ENCODE peak calls at places on chromosomes 7 and 10, in six cellular contexts. W is Karpas-422, Q is thyroid gland, R is mammary epithelial cell, H is HCT116, A is cardiac muscle cell. S is an unnamed sample.

GRCh38 chr7:74063223-74063641 is 20.4 kb upstream of the LIMK1 start:
- DNase-seq in W (no peak), Q (no peak), R (no peak), H (no peak), A (no peak), S (no peak)

GRCh38 chr7:110921478-110922210 is 169.3 kb upstream of the LRRN3 start:
- DNase-seq in W (no peak), Q (no peak), R (peak; percentile 46), H (no peak), A (peak; percentile 37), S (no peak)

GRCh38 chr7:95609277-95609971 is 13.1 kb upstream of the PDK4 start:
- DNase-seq in W (no peak), Q (peak; percentile 61), R (no peak), H (no peak), A (peak; percentile 85), S (no peak)

GRCh38 chr10:101485681-101486554 is 102.1 kb downstream of the POLL start:
- DNase-seq in W (no peak), Q (no peak), R (no peak), H (no peak), A (peak; percentile 15), S (no peak)

GRCh38 chr7:106418094-106418493 is 133.3 kb upstream of the NAMPT start:
- DNase-seq in W (no peak), Q (no peak), R (peak; percentile 70), H (no peak), A (peak; percentile 91), S (no peak)

GRCh38 chr7:93165447-93165846 is 17.3 kb upstream of the SAMD9L start:
- DNase-seq in W (no peak), Q (no peak), R (peak; percentile 56), H (no peak), A (no peak), S (peak; percentile 44)

GRCh38 chr7:129644634-129645230 is 33.2 kb downstream of the NRF1 start:
- DNase-seq in W (peak; percentile 49), Q (no peak), R (peak; percentile 35), H (peak; percentile 38), A (peak; percentile 76), S (peak; percentile 11)

GRCh38 chr7:23377134-23377533 is 78.0 kb downstream of the MALSU1 start:
- DNase-seq in W (no peak), Q (no peak), R (peak; percentile 51), H (no peak), A (peak; percentile 35), S (no peak)

GRCh38 chr10:62492012-62492869 is 118.1 kb downstream of the ZNF365 start:
- DNase-seq in W (peak; percentile 61), Q (no peak), R (peak; percentile 72), H (peak; percentile 48), A (peak; percentile 50), S (peak; percentile 72)

GRCh38 chr10:110138197-110138812 is 69.1 kb upstream of the MXI1 start:
- DNase-seq in W (peak; percentile 91), Q (no peak), R (peak; percentile 45), H (peak; percentile 65), A (peak; percentile 77), S (peak; percentile 80)

GRCh38 chr7:23594879-23595604 is 2.1 kb upstream of the CCDC126 start:
- DNase-seq in W (peak; percentile 85), Q (no peak), R (peak; percentile 87), H (peak; percentile 52), A (no peak), S (peak; percentile 77)

GRCh38 chr7:132055331-132056120 is 499.1 kb upstream of the PODXL start:
- DNase-seq in W (no peak), Q (no peak), R (no peak), H (no peak), A (no peak), S (no peak)

GRCh38 chr10:72292223-72292691 is 18.5 kb downstream of the DDIT4 start:
- DNase-seq in W (no peak), Q (peak; percentile 66), R (peak; percentile 99), H (peak; percentile 91), A (no peak), S (no peak)

GRCh38 chr10:1670541-1671365 is 66.6 kb downstream of the ADARB2 start:
- DNase-seq in W (no peak), Q (no peak), R (no peak), H (no peak), A (no peak), S (no peak)

GRCh38 chr7:23285657-23286646 is 13.2 kb upstream of the MALSU1 start:
- DNase-seq in W (no peak), Q (no peak), R (no peak), H (no peak), A (no peak), S (no peak)

GRCh38 chr7:108598153-108598552 is 28.5 kb downstream of the DNAJB9 start:
- DNase-seq in W (no peak), Q (no peak), R (no peak), H (no peak), A (no peak), S (no peak)

GRCh38 chr7:96327429-96327828 is 5.5 kb upstream of the SLC25A13 start:
- DNase-seq in W (no peak), Q (no peak), R (peak; percentile 18), H (no peak), A (no peak), S (no peak)

GRCh38 chr7:20275637-20276036 is 55.1 kb upstream of the ITGB8 start:
- DNase-seq in W (no peak), Q (no peak), R (no peak), H (no peak), A (no peak), S (no peak)

GRCh38 chr7:94823952-94824351 is 83.4 kb upstream of the PPP1R9A start:
- DNase-seq in W (no peak), Q (no peak), R (peak; percentile 74), H (peak; percentile 73), A (peak; percentile 66), S (no peak)

GRCh38 chr10:132638130-132638515 is 100.5 kb downstream of the INPP5A start:
- DNase-seq in W (no peak), Q (no peak), R (no peak), H (no peak), A (no peak), S (no peak)

GRCh38 chr7:9718071-9718470 is 1255.6 kb upstream of the PHF14 start:
- DNase-seq in W (no peak), Q (no peak), R (no peak), H (no peak), A (no peak), S (no peak)

GRCh38 chr10:45373783-45374450 is at the start of gene ALOX5:
- DNase-seq in W (peak; percentile 95), Q (peak; percentile 75), R (no peak), H (no peak), A (peak; percentile 25), S (peak; percentile 88)

GRCh38 chr10:13788701-13789447 is 202.1 kb downstream of the PRPF18 start:
- DNase-seq in W (no peak), Q (peak; percentile 61), R (no peak), H (no peak), A (peak; percentile 70), S (peak; percentile 19)

GRCh38 chr7:22447759-22448158 is 52.2 kb downstream of the STEAP1B start:
- DNase-seq in W (peak; percentile 77), Q (no peak), R (no peak), H (no peak), A (no peak), S (peak; percentile 85)

GRCh38 chr10:36583690-36584089 is 541.7 kb upstream of the ANKRD30A start:
- DNase-seq in W (no peak), Q (no peak), R (no peak), H (no peak), A (no peak), S (no peak)

GRCh38 chr10:101588879-101589278 is 758 bp downstream of the DPCD start:
- DNase-seq in W (no peak), Q (no peak), R (peak; percentile 20), H (peak; percentile 6), A (peak; percentile 72), S (no peak)

GRCh38 chr7:82562716-82563404 is 119.3 kb upstream of the CACNA2D1 start:
- DNase-seq in W (no peak), Q (no peak), R (peak; percentile 17), H (no peak), A (peak; percentile 65), S (no peak)

GRCh38 chr10:17181751-17182150 is 19.7 kb downstream of the TRDMT1 start:
- DNase-seq in W (no peak), Q (peak; percentile 93), R (no peak), H (no peak), A (peak; percentile 39), S (no peak)

GRCh38 chr7:43766564-43766963 is 8.1 kb downstream of the BLVRA start:
- DNase-seq in W (no peak), Q (no peak), R (no peak), H (no peak), A (no peak), S (no peak)

GRCh38 chr10:36141786-36142560 is 499.9 kb upstream of the FZD8 start:
- DNase-seq in W (no peak), Q (no peak), R (no peak), H (no peak), A (peak; percentile 5), S (no peak)

GRCh38 chr7:76428868-76429805 is 4.4 kb downstream of the ZP3 start:
- DNase-seq in W (peak; percentile 20), Q (no peak), R (no peak), H (no peak), A (peak; percentile 63), S (no peak)

GRCh38 chr7:51233375-51233774 is 83.2 kb downstream of the COBL start:
- DNase-seq in W (no peak), Q (no peak), R (no peak), H (no peak), A (no peak), S (no peak)

GRCh38 chr10:103849880-103850571 is 5.3 kb downstream of the SH3PXD2A start:
- DNase-seq in W (no peak), Q (no peak), R (peak; percentile 89), H (no peak), A (peak; percentile 76), S (no peak)
- H3K27ac ChIP-seq in W (no peak overlapping the region), Q (peak overlapping the region; percentile 28), R (peak overlapping the region; percentile 78), H (no peak overlapping the region), A (no peak overlapping the region), S (no peak overlapping the region)

GRCh38 chr7:143512488-143513340 is 35.0 kb downstream of the TAS2R41 start:
- DNase-seq in W (no peak), Q (no peak), R (peak; percentile 71), H (no peak), A (no peak), S (no peak)
- H3K36me3 ChIP-seq in W (no peaks in the 10 kb centered on the region), Q (no peaks in the 10 kb centered on the region), R (no peaks in the 10 kb centered on the region), H (no peaks in the 10 kb centered on the region), A (no peaks in the 10 kb centered on the region), S (no peaks in the 10 kb centered on the region)

GRCh38 chr7:2403014-2403717 is at the start of gene CHST12:
- DNase-seq in W (peak; percentile 96), Q (peak; percentile 95), R (peak; percentile 85), H (peak; percentile 74), A (peak; percentile 97), S (peak; percentile 96)
- H3K27ac ChIP-seq in W (no peak within 1 kb of the TSS), Q (peak within 1 kb of the TSS; percentile 68), R (peak within 1 kb of the TSS; percentile 12), H (peak within 1 kb of the TSS; percentile 71), A (peak within 1 kb of the TSS; percentile 33), S (peak within 1 kb of the TSS; percentile 21)

DNA sequence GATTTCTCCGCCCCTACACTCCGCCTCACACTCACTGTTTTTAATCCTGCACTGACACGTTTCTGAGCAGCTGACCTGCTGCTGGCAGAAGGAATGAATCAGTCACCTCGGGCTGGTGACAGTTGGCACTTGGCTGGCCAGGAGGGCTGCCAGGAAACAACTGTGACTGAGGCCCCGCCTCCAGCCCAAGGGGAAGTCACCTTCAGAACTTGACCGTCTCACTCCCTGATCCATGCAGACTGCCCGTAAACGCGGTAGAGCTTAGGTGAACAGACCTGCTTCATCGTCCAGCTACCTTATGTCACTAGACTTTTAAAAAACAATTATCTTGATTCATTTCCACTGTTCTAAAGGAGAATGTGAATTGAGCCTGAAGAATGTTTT is 107.5 kb downstream of the DOCK1 start:
- DNase-seq in W (no peak), Q (peak; percentile 96), R (peak; percentile 87), H (peak; percentile 18), A (peak; percentile 12), S (no peak)
- H3K36me3 ChIP-seq in W (no peaks in the 10 kb centered on the region), Q (no peaks in the 10 kb centered on the region), R (no peaks in the 10 kb centered on the region), H (peaks cover 3% of the 10 kb centered on the region), A (no peaks in the 10 kb centered on the region), S (no peaks in the 10 kb centered on the region)